ENCODE peak calls at places on chromosomes 1 and 21, in four cellular contexts. R is AG09309, Z is IMR-90, B is H9. D is an unnamed sample.

GRCh38 chr21:35147439-35147838 is 98.3 kb upstream of the RUNX1 start:
- DNase-seq in B (no peak), R (no peak), Z (no peak), D (no peak)

GRCh38 chr1:111505641-111506119 is 2.2 kb upstream of the ADORA3 start:
- DNase-seq in R (no peak), B (no peak), Z (no peak), D (no peak)

GRCh38 chr1:66752000-66752592 is at the start of gene DYNLT5:
- DNase-seq in B (peak; percentile 78), Z (peak; percentile 43), R (peak; percentile 32), D (peak; percentile 52)

GRCh38 chr1:185045793-185046441 is 559 bp downstream of the RNF2 start:
- DNase-seq in B (peak; percentile 48), R (no peak), Z (peak; percentile 31), D (peak; percentile 29)

GRCh38 chr21:37059181-37059580 is 13.7 kb downstream of the PIGP start:
- DNase-seq in R (no peak), Z (no peak), B (no peak), D (no peak)

GRCh38 chr1:19067187-19067911 is 110.9 kb upstream of the IFFO2 start:
- DNase-seq in Z (no peak), B (peak; percentile 73), R (no peak), D (peak; percentile 49)

GRCh38 chr1:180881806-180882509 is 30.7 kb upstream of the KIAA1614 start:
- DNase-seq in Z (peak; percentile 67), R (peak; percentile 10), B (no peak), D (peak; percentile 56)

GRCh38 chr1:16971330-16972209 is 8.8 kb downstream of the MFAP2 start:
- DNase-seq in R (no peak), Z (no peak), B (peak; percentile 75), D (peak; percentile 64)

GRCh38 chr1:39901486-39902120 is at the start of gene MYCL:
- DNase-seq in R (no peak), B (peak; percentile 97), Z (peak; percentile 60), D (peak; percentile 32)

GRCh38 chr1:155968670-155969069 is 9.7 kb downstream of the ARHGEF2 start:
- DNase-seq in R (no peak), B (no peak), Z (peak; percentile 72), D (peak; percentile 41)

DNA sequence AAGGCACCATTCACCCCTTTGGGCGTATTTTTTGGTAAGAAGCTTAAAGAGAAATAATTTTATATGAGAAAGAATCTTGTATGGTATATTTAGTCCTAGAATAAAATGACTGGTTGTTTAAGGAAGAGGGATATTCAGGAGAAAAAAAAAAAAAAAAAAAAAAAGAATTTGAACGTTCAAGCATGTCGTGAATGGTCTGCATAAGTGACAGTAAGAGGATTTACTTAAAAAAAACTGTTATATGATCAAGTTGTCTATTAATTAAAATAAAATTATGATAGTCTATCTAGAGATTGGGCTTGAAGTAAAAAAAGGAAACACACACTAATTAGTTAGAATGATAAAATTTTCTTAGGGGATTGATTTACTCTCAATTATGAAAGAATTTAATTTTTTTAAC is 11.7 kb upstream of the OR14I1 start:
- DNase-seq in R (no peak), B (no peak), Z (no peak), D (peak; percentile 9)
- TF ChIP-seq CTCF in R (no peak), B (no peak), Z (no peak), D (no peak)

GRCh38 chr1:38865112-38865715 is 5.6 kb upstream of the RRAGC start:
- DNase-seq in R (no peak), B (no peak), Z (no peak), D (no peak)
- TF ChIP-seq CTCF in R (no peak), B (no peak), Z (no peak), D (no peak)

DNA sequence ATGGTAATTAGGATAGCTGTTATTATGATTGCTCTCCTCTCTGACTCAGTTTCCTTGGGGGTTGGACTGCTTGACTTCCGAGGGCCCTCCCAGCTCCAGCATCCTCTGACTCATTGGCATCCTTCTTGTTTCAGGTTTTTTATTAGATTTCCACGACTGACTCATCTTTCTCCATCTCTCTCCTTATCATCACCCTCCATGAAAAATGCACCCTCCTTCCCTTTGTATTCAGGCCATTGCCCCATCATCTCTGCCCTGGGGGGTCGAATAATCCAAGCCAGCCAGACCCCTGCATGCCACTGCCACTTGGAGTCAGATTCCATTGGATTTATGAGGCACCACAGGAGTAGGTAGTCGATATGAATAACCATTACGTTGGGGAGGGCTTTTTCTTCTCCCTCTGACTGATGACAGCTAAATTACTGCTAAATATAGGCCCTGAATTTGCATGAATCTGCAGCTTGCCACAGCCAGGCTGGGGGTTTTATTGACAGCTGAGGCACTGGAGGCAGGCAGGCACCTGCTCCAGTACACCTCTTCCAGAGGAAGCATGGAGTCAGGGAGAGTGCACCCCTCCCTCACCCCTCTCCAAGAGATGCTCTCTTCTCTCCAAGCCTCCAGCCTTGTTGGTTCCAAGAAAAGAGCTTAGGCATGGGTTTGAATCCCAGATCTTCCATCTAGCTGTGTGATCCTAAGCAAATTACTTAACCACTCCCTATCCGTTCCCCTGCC is 91.8 kb downstream of the C1orf94 start:
- DNase-seq in Z (peak; percentile 4), B (no peak), R (peak; percentile 95), D (peak; percentile 74)
- TF ChIP-seq CTCF in Z (no peak), B (no peak), R (no peak), D (no peak)

GRCh38 chr1:176691251-176692228 is 228.6 kb downstream of the PAPPA2 start:
- DNase-seq in R (peak; percentile 31), B (peak; percentile 61), Z (peak; percentile 43), D (peak; percentile 55)
- TF ChIP-seq CTCF in R (peak; percentile 80), B (peak; percentile 85), Z (peak; percentile 58), D (peak; percentile 74)